ENCODE peak calls at places on chromosomes 12 and 14, in six cellular contexts. A, Y, G, D, S and N are unnamed samples.
A peak's percentile ranks its signal among the peaks of the same experiment; 100 is the strongest.

GRCh38 chr12:88723219-88723618 is 142.9 kb upstream of the KITLG start:
- DNase-seq in A (peak; percentile 93), S (no peak), D (no peak), G (no peak), Y (no peak), N (no peak)

GRCh38 chr14:22819191-22819988 is 4.2 kb upstream of the SLC7A7 start:
- DNase-seq in Y (peak; percentile 35), G (no peak), D (peak; percentile 72), A (peak; percentile 63), S (peak; percentile 60), N (peak; percentile 42)

GRCh38 chr12:32116897-32117296 is 10.2 kb downstream of the BICD1 start:
- DNase-seq in Y (no peak), D (no peak), A (peak; percentile 88), S (no peak), G (no peak), N (no peak)

GRCh38 chr12:110543252-110543959 is 39.7 kb downstream of the PPTC7 start:
- DNase-seq in S (peak; percentile 87), G (no peak), Y (peak; percentile 53), A (peak; percentile 98), D (peak; percentile 90), N (no peak)

GRCh38 chr12:124927325-124928094 is 13.1 kb upstream of the UBC start:
- DNase-seq in Y (peak; percentile 75), A (peak; percentile 83), S (peak; percentile 91), G (peak; percentile 84), D (peak; percentile 96), N (peak; percentile 85)

GRCh38 chr14:89429206-89430091 is 12.4 kb upstream of the FOXN3 start:
- DNase-seq in D (peak; percentile 55), A (no peak), Y (no peak), S (no peak), G (no peak), N (peak; percentile 32)

GRCh38 chr14:68450391-68451120 is 342.3 kb downstream of the ZFP36L1 start:
- DNase-seq in Y (no peak), S (no peak), D (no peak), G (no peak), A (no peak), N (no peak)

GRCh38 chr14:42523656-42524055 is 917.0 kb downstream of the LRFN5 start:
- DNase-seq in A (peak; percentile 2), G (no peak), Y (peak; percentile 59), D (no peak), S (no peak), N (no peak)

GRCh38 chr14:53190938-53191337 is 37.8 kb upstream of the DDHD1 start:
- DNase-seq in D (no peak), Y (no peak), G (no peak), S (no peak), A (peak; percentile 38), N (peak; percentile 46)

GRCh38 chr12:79911889-79912656 is 22.8 kb downstream of the PPP1R12A start:
- DNase-seq in D (no peak), G (no peak), A (peak; percentile 54), S (no peak), Y (no peak), N (no peak)

GRCh38 chr12:104506691-104507401 is 50.1 kb downstream of the CHST11 start:
- DNase-seq in A (no peak), S (no peak), Y (no peak), D (no peak), G (no peak), N (no peak)

GRCh38 chr14:52124791-52125661 is 56.2 kb upstream of the NID2 start:
- DNase-seq in G (no peak), D (no peak), A (peak; percentile 93), S (no peak), Y (no peak), N (no peak)

GRCh38 chr12:26246483-26247164 is 51.3 kb downstream of the SSPN start:
- DNase-seq in S (peak; percentile 55), Y (no peak), D (peak; percentile 78), A (no peak), G (no peak), N (no peak)

GRCh38 chr12:89126712-89127111 is 225.6 kb downstream of the DUSP6 start:
- DNase-seq in A (peak; percentile 65), G (no peak), D (no peak), Y (no peak), S (no peak), N (no peak)

GRCh38 chr12:30822385-30823139 is 67.8 kb upstream of the CAPRIN2 start:
- DNase-seq in Y (peak; percentile 67), S (peak; percentile 77), G (peak; percentile 2), A (peak; percentile 48), D (peak; percentile 72), N (peak; percentile 43)

GRCh38 chr14:64117671-64118402 is 176.3 kb downstream of the ESR2 start:
- DNase-seq in Y (no peak), S (no peak), G (no peak), D (no peak), A (peak; percentile 78), N (no peak)

GRCh38 chr12:29212682-29213397 is 63.8 kb downstream of the FAR2 start:
- DNase-seq in S (no peak), A (no peak), D (no peak), G (no peak), Y (no peak), N (no peak)

GRCh38 chr12:96327889-96328288 is 72.3 kb downstream of the CDK17 start:
- DNase-seq in S (no peak), D (no peak), G (no peak), A (no peak), Y (no peak), N (no peak)
- TF ChIP-seq CTCF in S (no peak), D (no peak), G (no peak), A (no peak), Y (no peak), N (peak; percentile 6)

GRCh38 chr12:27524839-27525238 is 833 bp downstream of the PPFIBP1 start:
- DNase-seq in A (peak; percentile 57), Y (no peak), G (no peak), S (no peak), D (peak; percentile 48), N (no peak)
- TF ChIP-seq CTCF in A (peak; percentile 3), Y (no peak), G (no peak), S (no peak), D (no peak), N (peak; percentile 21)

GRCh38 chr12:17588968-17589367 is 501.0 kb downstream of the RERGL start:
- DNase-seq in A (peak; percentile 2), S (no peak), D (no peak), G (no peak), Y (peak; percentile 68), N (no peak)
- TF ChIP-seq CTCF in A (peak; percentile 15), S (no peak), D (no peak), G (no peak), Y (peak; percentile 55), N (no peak)

GRCh38 chr12:92300781-92301180 is 155.1 kb upstream of the BTG1 start:
- DNase-seq in G (no peak), S (no peak), Y (no peak), D (no peak), A (no peak), N (no peak)

GRCh38 chr12:92299344-92299743 is 153.7 kb upstream of the BTG1 start:
- DNase-seq in Y (no peak), D (no peak), A (no peak), G (no peak), S (no peak), N (no peak)

GRCh38 chr12:92297932-92298681 is 152.5 kb upstream of the BTG1 start:
- DNase-seq in S (no peak), Y (no peak), D (no peak), G (no peak), A (peak; percentile 92), N (peak; percentile 27)

GRCh38 chr12:92301329-92301728 is 155.7 kb upstream of the BTG1 start:
- DNase-seq in Y (no peak), S (no peak), A (no peak), G (no peak), D (no peak), N (no peak)

GRCh38 chr12:92299744-92300143 is 154.1 kb upstream of the BTG1 start:
- DNase-seq in Y (no peak), D (no peak), S (no peak), G (no peak), A (no peak), N (no peak)
- TF ChIP-seq CTCF in Y (no peak), D (no peak), S (no peak), G (no peak), A (no peak), N (no peak)

GRCh38 chr12:131849700-131850553 is 21.7 kb downstream of the MMP17 start:
- DNase-seq in G (no peak), S (no peak), Y (no peak), D (no peak), A (no peak), N (no peak)

GRCh38 chr12:131852551-131853299 is 24.5 kb downstream of the MMP17 start:
- DNase-seq in D (peak; percentile 71), Y (no peak), S (no peak), G (no peak), A (no peak), N (no peak)

GRCh38 chr12:131848753-131849152 is 20.6 kb downstream of the MMP17 start:
- DNase-seq in D (no peak), A (no peak), Y (no peak), S (no peak), G (no peak), N (no peak)

GRCh38 chr12:131851741-131852550 is 23.8 kb downstream of the MMP17 start:
- DNase-seq in G (no peak), Y (no peak), S (no peak), D (no peak), A (no peak), N (no peak)

GRCh38 chr12:131850856-131851559 is 22.8 kb downstream of the MMP17 start:
- DNase-seq in D (peak; percentile 64), A (no peak), Y (no peak), G (no peak), S (no peak), N (no peak)
- TF ChIP-seq CTCF in D (peak; percentile 55), A (no peak), Y (no peak), G (no peak), S (no peak), N (no peak)

DNA sequence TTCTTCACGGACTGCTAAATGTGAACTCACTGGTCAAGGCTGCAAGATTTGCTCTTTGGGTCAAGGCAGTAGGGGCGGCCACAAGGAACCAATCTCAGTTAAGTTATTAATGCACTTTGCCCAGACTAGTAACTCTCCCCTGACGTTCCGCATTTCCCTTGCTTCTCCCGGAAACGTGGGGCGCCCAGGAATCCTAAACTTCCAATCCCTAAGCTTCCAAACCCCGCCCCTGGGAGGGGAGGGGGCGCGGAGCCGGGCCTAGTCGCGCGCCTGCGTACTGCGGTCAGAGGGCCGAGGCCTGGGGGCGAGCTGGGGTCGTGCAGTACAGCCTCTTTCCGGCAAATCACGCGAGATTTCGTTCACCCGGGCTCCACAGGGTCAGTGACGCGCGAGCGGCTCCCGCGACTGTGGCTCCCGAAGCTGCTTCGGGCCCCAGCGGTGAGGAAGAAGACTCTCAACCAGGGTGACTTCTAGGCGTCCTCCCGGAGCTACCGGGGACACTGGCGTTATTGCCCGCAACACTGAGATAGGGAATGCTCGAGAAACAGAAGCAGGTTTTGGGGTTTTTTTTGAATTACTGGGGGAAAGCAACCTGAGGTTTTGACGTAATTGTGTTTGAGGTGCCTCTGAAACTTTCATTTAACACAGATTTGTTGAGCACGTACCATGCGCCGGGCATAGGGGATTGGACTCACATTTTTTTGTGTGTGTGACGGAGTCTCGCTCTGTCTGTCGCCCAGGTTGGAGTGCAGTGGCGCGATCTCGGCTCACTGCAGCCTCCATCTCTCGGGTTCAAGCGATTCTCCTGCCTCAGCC is at the start of gene PTGR2:
- DNase-seq in D (peak; percentile 96), G (peak; percentile 80), S (peak; percentile 96), A (peak; percentile 95), Y (peak; percentile 59), N (peak; percentile 97)
- TF ChIP-seq CTCF in D (no peak), G (no peak), S (peak; percentile 34), A (peak; percentile 1), Y (no peak), N (no peak)